ENCODE peak calls at places on chromosome 1, in four cellular contexts. O, L, V and N are unnamed samples.
A peak's percentile ranks its signal among the peaks of the same experiment; 100 is the strongest.

GRCh38 chr1:15799928-15800835 is 7.3 kb downstream of the UQCRHL start:
- DNase-seq in O (no peak), L (peak; percentile 45), V (peak; percentile 62), N (no peak)

GRCh38 chr1:31672988-31673387 is 28.3 kb upstream of the PEF1 start:
- DNase-seq in O (peak; percentile 90), L (no peak), V (no peak), N (no peak)

GRCh38 chr1:30650959-30651320 is 72.4 kb downstream of the MATN1 start:
- DNase-seq in O (no peak), L (no peak), V (no peak), N (peak; percentile 70)

GRCh38 chr1:25573961-25574360 is 30.6 kb downstream of the LDLRAP1 start:
- DNase-seq in O (no peak), L (no peak), V (no peak), N (no peak)

GRCh38 chr1:202952818-202953217 is 5.3 kb downstream of the ADIPOR1 start:
- DNase-seq in O (no peak), L (no peak), V (no peak), N (peak; percentile 84)

GRCh38 chr1:9345922-9346321 is 53.2 kb downstream of the SPSB1 start:
- DNase-seq in O (no peak), L (no peak), V (no peak), N (no peak)

GRCh38 chr1:19597463-19598309 is 46.4 kb upstream of the NBL1 start:
- DNase-seq in O (no peak), L (peak; percentile 64), V (no peak), N (no peak)

GRCh38 chr1:210407207-210407886 is 78.6 kb downstream of the HHAT start:
- DNase-seq in O (peak; percentile 84), L (peak; percentile 49), V (peak; percentile 83), N (peak; percentile 60)

GRCh38 chr1:42784946-42785693 is at the start of gene TMEM269:
- DNase-seq in O (no peak), L (no peak), V (no peak), N (peak; percentile 57)

GRCh38 chr1:247415423-247416361 is at the start of gene NLRP3:
- DNase-seq in O (no peak), L (no peak), V (no peak), N (no peak)

GRCh38 chr1:15758537-15758936 is at the start of gene FBLIM1:
- DNase-seq in O (peak; percentile 72), L (no peak), V (peak; percentile 70), N (peak; percentile 89)

GRCh38 chr1:244391761-244392160 is 59.9 kb downstream of the ADSS2 start:
- DNase-seq in O (no peak), L (no peak), V (no peak), N (no peak)

GRCh38 chr1:234863596-234863995 is 253.6 kb upstream of the IRF2BP2 start:
- DNase-seq in O (no peak), L (no peak), V (no peak), N (no peak)

GRCh38 chr1:154741327-154741726 is 128.8 kb downstream of the KCNN3 start:
- DNase-seq in O (no peak), L (no peak), V (no peak), N (no peak)

GRCh38 chr1:154841384-154841783 is 28.7 kb downstream of the KCNN3 start:
- DNase-seq in O (no peak), L (no peak), V (no peak), N (no peak)

GRCh38 chr1:43288058-43288784 is 2.8 kb upstream of the C1orf210 start:
- DNase-seq in O (no peak), L (no peak), V (no peak), N (no peak)

GRCh38 chr1:117529683-117530082 is 76.2 kb upstream of the TENT5C start:
- DNase-seq in O (no peak), L (no peak), V (no peak), N (no peak)

GRCh38 chr1:229227298-229227919 is 43.5 kb upstream of the RAB4A start:
- DNase-seq in O (peak; percentile 90), L (peak; percentile 62), V (peak; percentile 87), N (peak; percentile 84)

GRCh38 chr1:115063238-115063901 is 25.9 kb downstream of the TSPAN2 start:
- DNase-seq in O (no peak), L (no peak), V (no peak), N (no peak)

GRCh38 chr1:167756760-167757405 is 35.1 kb downstream of the MPZL1 start:
- DNase-seq in O (no peak), L (no peak), V (no peak), N (no peak)

GRCh38 chr1:150974580-150975478 is at the start of gene CERS2:
- DNase-seq in O (peak; percentile 96), L (peak; percentile 60), V (peak; percentile 83), N (peak; percentile 92)

GRCh38 chr1:229114315-229114714 is 156.6 kb upstream of the RAB4A start:
- DNase-seq in O (no peak), L (no peak), V (no peak), N (no peak)

GRCh38 chr1:22500476-22500875 is 48.8 kb downstream of the ZBTB40 start:
- DNase-seq in O (no peak), L (no peak), V (peak; percentile 56), N (no peak)

GRCh38 chr1:101253976-101254660 is 17.3 kb downstream of the S1PR1 start:
- DNase-seq in O (no peak), L (peak; percentile 56), V (peak; percentile 31), N (no peak)

GRCh38 chr1:205915354-205915990 is 27.8 kb downstream of the SLC26A9 start:
- DNase-seq in O (no peak), L (no peak), V (no peak), N (no peak)

GRCh38 chr1:162191396-162192322 is 122.2 kb downstream of the NOS1AP start:
- DNase-seq in O (no peak), L (no peak), V (no peak), N (no peak)

GRCh38 chr1:74771913-74772515 is 39.1 kb downstream of the TYW3 start:
- DNase-seq in O (peak; percentile 25), L (peak; percentile 59), V (peak; percentile 36), N (no peak)

GRCh38 chr1:118954286-118954890 is 33.8 kb downstream of the TBX15 start:
- DNase-seq in O (no peak), L (no peak), V (no peak), N (no peak)

GRCh38 chr1:1672181-1672965 is 13.6 kb upstream of the CDK11B start:
- DNase-seq in O (no peak), L (no peak), V (no peak), N (peak; percentile 21)

GRCh38 chr1:47231314-47232186 is 475 bp downstream of the TAL1 start:
- DNase-seq in O (peak; percentile 65), L (no peak), V (peak; percentile 43), N (no peak)

GRCh38 chr1:218925777-218926176 is 247.9 kb upstream of the LYPLAL1 start:
- DNase-seq in O (peak; percentile 36), L (no peak), V (no peak), N (no peak)

GRCh38 chr1:69952691-69953090 is 252.7 kb downstream of the LRRC40 start:
- DNase-seq in O (no peak), L (no peak), V (no peak), N (no peak)

GRCh38 chr1:113605099-113605498 is 154.2 kb downstream of the PHTF1 start:
- DNase-seq in O (no peak), L (no peak), V (no peak), N (no peak)

GRCh38 chr1:244241438-244241837 is 190.4 kb downstream of the ZBTB18 start:
- DNase-seq in O (no peak), L (no peak), V (no peak), N (no peak)

GRCh38 chr1:93448983-93449805 is 1.3 kb downstream of the FNBP1L start:
- DNase-seq in O (peak; percentile 57), L (peak; percentile 64), V (peak; percentile 48), N (no peak)

GRCh38 chr1:74113333-74113732 is 84.6 kb downstream of the LRRIQ3 start:
- DNase-seq in O (no peak), L (no peak), V (no peak), N (no peak)

GRCh38 chr1:150008699-150009098 is 1.8 kb downstream of the OTUD7B start:
- DNase-seq in O (no peak), L (no peak), V (no peak), N (no peak)

GRCh38 chr1:21638531-21639341 is 30.4 kb downstream of the RAP1GAP start:
- DNase-seq in O (no peak), L (peak; percentile 46), V (no peak), N (no peak)